ENCODE peak calls at places on chromosomes 13 and 19, in six cellular contexts. One of them, this sample, is unnamed.

GRCh38 chr13:111506131-111506530 is 185.7 kb downstream of the TEX29 start:
- DNase-seq in thoracic aorta: no peak
- DNase-seq in endodermal cell: no peak
- DNase-seq in psoas muscle: no peak
- DNase-seq in heart left ventricle: no peak
- DNase-seq in upper lobe of right lung: no peak
- DNase-seq in this sample: no peak

GRCh38 chr13:50340566-50341287 is 325.5 kb downstream of the KCNRG start:
- DNase-seq in psoas muscle: peak; percentile 35
- DNase-seq in upper lobe of right lung: no peak
- DNase-seq in endodermal cell: no peak
- DNase-seq in heart left ventricle: peak; percentile 54
- DNase-seq in thoracic aorta: no peak
- DNase-seq in this sample: no peak

GRCh38 chr13:78183737-78184136 is 265.1 kb upstream of the EDNRB start:
- DNase-seq in thoracic aorta: no peak
- DNase-seq in psoas muscle: no peak
- DNase-seq in endodermal cell: no peak
- DNase-seq in heart left ventricle: no peak
- DNase-seq in upper lobe of right lung: no peak
- DNase-seq in this sample: no peak

GRCh38 chr19:56942749-56943148 is 102.2 kb upstream of the PEG3 start:
- DNase-seq in thoracic aorta: no peak
- DNase-seq in psoas muscle: peak; percentile 21
- DNase-seq in upper lobe of right lung: peak; percentile 76
- DNase-seq in heart left ventricle: no peak
- DNase-seq in endodermal cell: peak; percentile 45
- DNase-seq in this sample: peak; percentile 30

GRCh38 chr13:66069570-66069969 is 1160.6 kb downstream of the PCDH9 start:
- DNase-seq in upper lobe of right lung: no peak
- DNase-seq in endodermal cell: no peak
- DNase-seq in psoas muscle: no peak
- DNase-seq in heart left ventricle: no peak
- DNase-seq in thoracic aorta: no peak
- DNase-seq in this sample: no peak

GRCh38 chr13:88701551-88701950 is 1030.4 kb downstream of the SLITRK5 start:
- DNase-seq in thoracic aorta: no peak
- DNase-seq in endodermal cell: no peak
- DNase-seq in psoas muscle: no peak
- DNase-seq in upper lobe of right lung: no peak
- DNase-seq in heart left ventricle: no peak
- DNase-seq in this sample: no peak

GRCh38 chr13:91369432-91369831 is 21.9 kb downstream of the MIR17HG start:
- DNase-seq in psoas muscle: no peak
- DNase-seq in upper lobe of right lung: no peak
- DNase-seq in thoracic aorta: no peak
- DNase-seq in heart left ventricle: no peak
- DNase-seq in endodermal cell: no peak
- DNase-seq in this sample: no peak

GRCh38 chr19:42423462-42424344 is 3.5 kb downstream of the LIPE start:
- DNase-seq in upper lobe of right lung: peak; percentile 90
- DNase-seq in heart left ventricle: peak; percentile 93
- DNase-seq in endodermal cell: peak; percentile 96
- DNase-seq in psoas muscle: peak; percentile 84
- DNase-seq in thoracic aorta: peak; percentile 59
- DNase-seq in this sample: peak; percentile 87

GRCh38 chr13:33318037-33318436 is 32.5 kb upstream of the STARD13 start:
- DNase-seq in upper lobe of right lung: no peak
- DNase-seq in heart left ventricle: no peak
- DNase-seq in endodermal cell: no peak
- DNase-seq in psoas muscle: no peak
- DNase-seq in thoracic aorta: no peak
- DNase-seq in this sample: no peak

GRCh38 chr13:42574435-42575311 is 721 bp downstream of the TNFSF11 start:
- DNase-seq in endodermal cell: peak; percentile 64
- DNase-seq in psoas muscle: no peak
- DNase-seq in thoracic aorta: no peak
- DNase-seq in upper lobe of right lung: no peak
- DNase-seq in heart left ventricle: no peak
- DNase-seq in this sample: no peak

GRCh38 chr19:9791552-9792181 is 23.1 kb upstream of the ZNF846 start:
- DNase-seq in psoas muscle: peak; percentile 95
- DNase-seq in endodermal cell: peak; percentile 100
- DNase-seq in thoracic aorta: peak; percentile 99
- DNase-seq in heart left ventricle: peak; percentile 97
- DNase-seq in upper lobe of right lung: peak; percentile 96
- DNase-seq in this sample: peak; percentile 96

GRCh38 chr13:99351772-99352171 is 44.6 kb upstream of the GPR183 start:
- DNase-seq in upper lobe of right lung: no peak
- DNase-seq in thoracic aorta: no peak
- DNase-seq in psoas muscle: no peak
- DNase-seq in endodermal cell: peak; percentile 44
- DNase-seq in heart left ventricle: no peak
- DNase-seq in this sample: no peak

GRCh38 chr13:110944121-110944967 is 29.5 kb upstream of the ANKRD10 start:
- DNase-seq in psoas muscle: no peak
- DNase-seq in endodermal cell: peak; percentile 69
- DNase-seq in heart left ventricle: no peak
- DNase-seq in thoracic aorta: no peak
- DNase-seq in upper lobe of right lung: no peak
- DNase-seq in this sample: no peak

GRCh38 chr19:19075126-19075525 is 11.3 kb downstream of the SLC25A42 start:
- DNase-seq in thoracic aorta: no peak
- DNase-seq in heart left ventricle: no peak
- DNase-seq in psoas muscle: no peak
- DNase-seq in endodermal cell: no peak
- DNase-seq in upper lobe of right lung: no peak
- DNase-seq in this sample: no peak

GRCh38 chr19:16039081-16039480 is 37.2 kb upstream of the TPM4 start:
- DNase-seq in upper lobe of right lung: no peak
- DNase-seq in psoas muscle: no peak
- DNase-seq in endodermal cell: no peak
- DNase-seq in heart left ventricle: no peak
- DNase-seq in thoracic aorta: no peak
- DNase-seq in this sample: no peak

DNA sequence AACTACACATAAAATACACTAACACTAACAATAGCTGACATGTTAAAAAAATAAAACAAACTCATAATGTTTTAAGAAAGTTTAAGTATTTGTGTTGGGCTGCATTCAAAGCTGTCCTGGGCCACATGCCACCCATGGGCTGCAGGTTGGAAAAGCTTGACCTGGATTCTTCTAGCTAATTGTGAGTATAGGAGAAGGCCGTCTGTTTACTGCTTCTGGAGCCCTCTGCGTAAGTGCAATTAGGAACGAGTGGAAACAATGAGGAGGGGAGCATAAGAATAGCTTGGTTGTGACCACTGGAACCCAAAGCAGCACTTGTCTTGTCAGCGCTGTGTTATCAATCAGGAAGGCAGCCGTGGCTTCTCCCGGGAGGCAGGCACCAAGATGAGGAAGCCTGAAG is 110.4 kb upstream of the MBNL2 start:
- DNase-seq in heart left ventricle: no peak
- DNase-seq in psoas muscle: no peak
- DNase-seq in endodermal cell: no peak
- DNase-seq in thoracic aorta: no peak
- DNase-seq in upper lobe of right lung: no peak
- DNase-seq in this sample: no peak
- H3K4me1 ChIP-seq in heart left ventricle: peaks cover 18% of the 10 kb centered on the region
- H3K4me1 ChIP-seq in psoas muscle: peaks cover 37% of the 10 kb centered on the region
- H3K4me1 ChIP-seq in endodermal cell: peaks cover 2% of the 10 kb centered on the region
- H3K4me1 ChIP-seq in thoracic aorta: peaks cover 98% of the 10 kb centered on the region
- H3K4me1 ChIP-seq in upper lobe of right lung: peaks cover 41% of the 10 kb centered on the region
- H3K4me1 ChIP-seq in this sample: peaks cover 47% of the 10 kb centered on the region

DNA sequence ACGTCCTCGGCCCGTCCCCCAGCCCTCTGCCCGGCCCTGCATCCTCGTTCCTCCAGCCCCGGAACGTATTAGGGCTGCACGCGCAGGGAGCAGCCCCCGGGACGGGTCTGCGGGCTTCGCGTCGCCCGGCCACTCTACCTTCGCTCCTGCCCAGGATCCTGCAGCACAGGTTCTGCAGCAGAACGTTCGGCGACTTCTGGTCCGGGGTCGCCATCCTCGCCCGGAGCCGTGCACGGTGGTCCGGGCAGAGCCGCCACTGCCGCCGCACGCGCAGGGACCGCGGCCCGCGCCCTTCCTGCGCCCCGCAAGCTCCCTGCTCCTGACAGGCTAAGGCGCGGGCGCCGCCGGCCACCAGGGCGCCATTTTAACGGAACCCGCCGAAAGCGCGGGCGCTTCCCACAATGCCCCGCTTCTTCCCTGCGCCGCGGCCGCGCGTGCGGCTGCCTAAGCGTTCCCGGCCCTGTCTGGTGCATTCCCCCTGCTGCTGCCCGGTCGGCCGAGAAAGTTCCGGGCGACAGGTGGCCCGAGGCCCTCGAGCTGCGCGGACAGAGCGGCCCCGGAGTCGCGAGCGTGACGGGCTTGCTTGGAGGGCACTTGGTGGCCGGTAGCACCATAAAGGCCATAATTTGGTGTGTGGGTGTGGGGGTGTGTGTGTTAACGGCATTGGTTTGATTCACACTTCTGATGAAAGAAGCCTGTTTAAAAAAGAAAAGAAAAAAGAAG is at the start of gene TUBGCP3:
- DNase-seq in thoracic aorta: peak; percentile 21
- DNase-seq in psoas muscle: peak; percentile 87
- DNase-seq in endodermal cell: peak; percentile 91
- DNase-seq in heart left ventricle: peak; percentile 92
- DNase-seq in upper lobe of right lung: peak; percentile 95
- DNase-seq in this sample: peak; percentile 88
- TF ChIP-seq CTCF in thoracic aorta: peak; percentile 30
- TF ChIP-seq CTCF in psoas muscle: no peak
- TF ChIP-seq CTCF in endodermal cell: peak; percentile 35
- TF ChIP-seq CTCF in heart left ventricle: peak; percentile 6
- TF ChIP-seq CTCF in upper lobe of right lung: no peak
- TF ChIP-seq CTCF in this sample: peak; percentile 40

GRCh38 chr19:49553451-49554271 is 25.9 kb downstream of the RCN3 start:
- DNase-seq in endodermal cell: no peak
- DNase-seq in upper lobe of right lung: no peak
- DNase-seq in psoas muscle: no peak
- DNase-seq in heart left ventricle: no peak
- DNase-seq in thoracic aorta: no peak
- DNase-seq in this sample: no peak

GRCh38 chr19:49556412-49557398 is 23.7 kb downstream of the NOSIP start:
- DNase-seq in upper lobe of right lung: no peak
- DNase-seq in endodermal cell: peak; percentile 92
- DNase-seq in psoas muscle: peak; percentile 28
- DNase-seq in thoracic aorta: no peak
- DNase-seq in heart left ventricle: no peak
- DNase-seq in this sample: no peak

GRCh38 chr19:49555600-49556411 is 24.6 kb downstream of the NOSIP start:
- DNase-seq in endodermal cell: peak; percentile 98
- DNase-seq in upper lobe of right lung: peak; percentile 90
- DNase-seq in thoracic aorta: no peak
- DNase-seq in heart left ventricle: peak; percentile 51
- DNase-seq in psoas muscle: peak; percentile 62
- DNase-seq in this sample: peak; percentile 32

GRCh38 chr19:49552749-49553148 is 24.9 kb downstream of the RCN3 start:
- DNase-seq in thoracic aorta: no peak
- DNase-seq in heart left ventricle: no peak
- DNase-seq in endodermal cell: no peak
- DNase-seq in psoas muscle: no peak
- DNase-seq in upper lobe of right lung: no peak
- DNase-seq in this sample: no peak

DNA sequence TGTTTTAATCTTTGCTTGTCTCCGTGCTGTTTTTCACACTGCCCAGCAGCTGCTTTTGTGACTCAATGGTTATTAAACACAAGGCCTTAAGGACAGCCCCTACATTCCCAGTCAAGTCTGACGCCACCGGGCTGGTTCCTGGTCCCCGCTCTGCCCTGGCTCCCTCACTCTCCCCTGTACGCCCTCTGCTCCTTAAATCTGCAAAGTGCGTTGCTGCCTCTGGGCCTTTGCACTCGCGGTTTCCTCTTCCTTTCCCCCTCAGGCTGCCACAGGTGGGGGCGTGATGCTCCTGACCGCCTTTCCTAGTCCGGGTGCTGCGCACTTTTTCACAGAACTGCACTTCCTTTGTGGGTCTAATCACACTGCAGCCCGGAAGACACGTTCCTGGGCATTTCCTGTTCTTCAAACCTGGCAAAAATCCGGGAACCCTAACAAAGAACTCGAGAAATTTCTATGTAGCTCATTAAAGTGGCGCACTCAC is 25.6 kb downstream of the NOSIP start:
- DNase-seq in heart left ventricle: no peak
- DNase-seq in upper lobe of right lung: no peak
- DNase-seq in thoracic aorta: no peak
- DNase-seq in endodermal cell: no peak
- DNase-seq in psoas muscle: peak; percentile 26
- DNase-seq in this sample: no peak
- H3K4me3 ChIP-seq in heart left ventricle: no peak overlapping the region
- H3K4me3 ChIP-seq in upper lobe of right lung: no peak overlapping the region
- H3K4me3 ChIP-seq in thoracic aorta: no peak overlapping the region
- H3K4me3 ChIP-seq in endodermal cell: no peak overlapping the region
- H3K4me3 ChIP-seq in psoas muscle: no peak overlapping the region
- H3K4me3 ChIP-seq in this sample: no peak overlapping the region

GRCh38 chr13:30848332-30849027 is 57.6 kb upstream of the MEDAG start:
- DNase-seq in psoas muscle: no peak
- DNase-seq in thoracic aorta: no peak
- DNase-seq in upper lobe of right lung: no peak
- DNase-seq in endodermal cell: no peak
- DNase-seq in heart left ventricle: no peak
- DNase-seq in this sample: no peak

GRCh38 chr13:30846311-30846710 is 59.8 kb upstream of the MEDAG start:
- DNase-seq in thoracic aorta: no peak
- DNase-seq in heart left ventricle: no peak
- DNase-seq in psoas muscle: no peak
- DNase-seq in upper lobe of right lung: no peak
- DNase-seq in endodermal cell: no peak
- DNase-seq in this sample: no peak

GRCh38 chr13:30849611-30850010 is 56.5 kb upstream of the MEDAG start:
- DNase-seq in thoracic aorta: no peak
- DNase-seq in psoas muscle: no peak
- DNase-seq in upper lobe of right lung: no peak
- DNase-seq in endodermal cell: no peak
- DNase-seq in heart left ventricle: no peak
- DNase-seq in this sample: no peak

GRCh38 chr13:30846844-30847243 is 59.2 kb upstream of the MEDAG start:
- DNase-seq in upper lobe of right lung: no peak
- DNase-seq in psoas muscle: no peak
- DNase-seq in heart left ventricle: no peak
- DNase-seq in thoracic aorta: no peak
- DNase-seq in endodermal cell: no peak
- DNase-seq in this sample: no peak

DNA sequence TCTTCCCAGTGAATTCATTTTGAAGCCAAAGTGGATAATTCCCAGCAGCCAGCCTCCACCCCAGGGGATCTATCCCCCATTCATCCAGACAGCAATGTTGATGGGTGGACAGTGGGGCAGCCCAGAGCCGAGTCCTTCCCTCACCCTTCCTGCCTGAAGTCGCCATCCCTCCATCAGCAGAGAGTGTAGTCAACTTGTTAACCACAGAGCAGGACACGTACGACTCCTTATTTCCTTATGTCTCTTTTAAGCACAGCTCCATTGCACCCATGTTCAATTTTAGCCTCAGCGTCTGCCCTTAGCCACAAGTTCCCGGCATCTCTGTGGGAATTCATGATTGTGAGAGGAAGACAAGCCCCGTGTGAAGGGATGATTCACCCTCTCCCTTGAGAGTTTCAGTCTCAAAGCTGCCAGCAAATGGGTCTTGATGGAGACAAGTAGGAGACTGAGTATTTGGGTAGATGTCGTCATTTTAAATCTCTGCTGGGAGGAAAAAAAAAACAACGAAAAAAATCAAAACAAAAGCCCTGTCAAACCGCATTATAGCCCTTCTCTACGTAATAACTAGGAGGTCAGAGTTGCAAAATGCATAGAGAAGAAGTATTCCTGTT is 58.3 kb upstream of the MEDAG start:
- DNase-seq in heart left ventricle: no peak
- DNase-seq in psoas muscle: no peak
- DNase-seq in thoracic aorta: peak; percentile 54
- DNase-seq in endodermal cell: no peak
- DNase-seq in upper lobe of right lung: no peak
- DNase-seq in this sample: no peak
- H3K4me1 ChIP-seq in heart left ventricle: no peaks in the 10 kb centered on the region
- H3K4me1 ChIP-seq in psoas muscle: no peaks in the 10 kb centered on the region
- H3K4me1 ChIP-seq in thoracic aorta: peaks cover 15% of the 10 kb centered on the region
- H3K4me1 ChIP-seq in endodermal cell: no peaks in the 10 kb centered on the region
- H3K4me1 ChIP-seq in upper lobe of right lung: peaks cover 8% of the 10 kb centered on the region
- H3K4me1 ChIP-seq in this sample: no peaks in the 10 kb centered on the region

This sample was measured in left ventricle myocardium inferior.